ENCODE peak calls at places on chromosomes 6 and 20, in four cellular contexts. O is HepG2, C is HCT116, Y is K562. V is an unnamed sample.

GRCh38 chr6:15852289-15852688 is 189.5 kb upstream of the DTNBP1 start:
- DNase-seq in O (no peak), C (no peak), Y (no peak), V (no peak)

GRCh38 chr6:33914519-33915120 is 110.8 kb upstream of the MLN start:
- DNase-seq in O (no peak), C (no peak), Y (no peak), V (no peak)

GRCh38 chr20:23278172-23278571 is 72.4 kb upstream of the NXT1 start:
- DNase-seq in O (no peak), C (no peak), Y (no peak), V (no peak)

GRCh38 chr6:7879579-7879978 is 31.0 kb downstream of the TXNDC5 start:
- DNase-seq in O (no peak), C (no peak), Y (no peak), V (no peak)

GRCh38 chr20:37311710-37312355 is 22.4 kb downstream of the MANBAL start:
- DNase-seq in O (no peak), C (no peak), Y (no peak), V (no peak)

GRCh38 chr20:4689224-4689623 is 32.5 kb upstream of the PRND start:
- DNase-seq in O (no peak), C (no peak), Y (no peak), V (no peak)

GRCh38 chr20:53823121-53823764 is 229.6 kb upstream of the ZNF217 start:
- DNase-seq in O (no peak), C (no peak), Y (no peak), V (no peak)

GRCh38 chr6:136959471-136959891 is 37.4 kb downstream of the SLC35D3 start:
- DNase-seq in O (no peak), C (no peak), Y (no peak), V (no peak)

GRCh38 chr6:168221000-168221399 is 98.6 kb downstream of the DACT2 start:
- DNase-seq in O (no peak), C (no peak), Y (no peak), V (no peak)

GRCh38 chr20:48738399-48739304 is 89.1 kb downstream of the PREX1 start:
- DNase-seq in O (peak; percentile 69), C (no peak), Y (no peak), V (no peak)

GRCh38 chr6:169622618-169623017 is 79.2 kb downstream of the WDR27 start:
- DNase-seq in O (no peak), C (no peak), Y (no peak), V (no peak)

DNA sequence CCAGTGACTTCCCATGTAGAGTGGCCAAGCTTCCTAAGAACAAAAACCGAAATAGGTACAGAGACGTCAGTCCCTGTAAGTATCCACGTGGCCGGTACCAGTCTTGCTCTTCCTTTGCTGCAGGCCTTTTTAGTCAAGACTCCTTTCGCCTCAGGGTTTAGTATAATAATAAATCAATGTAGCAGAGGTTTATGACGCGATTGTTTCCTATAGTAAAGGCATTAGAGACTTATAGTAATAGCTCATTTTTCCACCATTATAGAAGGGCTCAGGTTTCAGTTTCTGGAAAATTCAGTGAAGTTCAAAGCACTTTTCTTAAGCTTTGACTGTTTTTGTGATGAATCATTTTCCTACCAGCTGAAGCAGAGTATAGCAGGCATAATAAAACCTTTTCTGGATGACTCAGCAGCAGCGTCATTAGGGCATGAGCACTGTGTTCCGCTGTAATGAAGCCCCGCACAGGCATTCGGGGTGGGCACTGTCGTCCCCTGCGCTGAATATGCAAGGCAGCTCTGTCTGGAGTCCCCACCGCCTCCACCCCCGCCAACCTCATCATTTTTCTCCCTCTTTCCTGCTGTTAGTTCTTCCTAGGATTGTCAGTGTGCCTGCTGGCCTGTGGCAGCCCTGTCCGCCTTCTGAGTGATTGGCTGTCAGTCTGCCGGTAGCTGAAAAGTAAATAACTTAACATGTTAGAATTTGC is 51.3 kb downstream of the PTPN1 start:
- DNase-seq in O (no peak), C (peak; percentile 95), Y (no peak), V (peak; percentile 80)
- H3K27ac ChIP-seq in O (no peak overlapping the region), C (peak overlapping the region; percentile 94), Y (no peak overlapping the region), V (peak overlapping the region; percentile 77)

DNA sequence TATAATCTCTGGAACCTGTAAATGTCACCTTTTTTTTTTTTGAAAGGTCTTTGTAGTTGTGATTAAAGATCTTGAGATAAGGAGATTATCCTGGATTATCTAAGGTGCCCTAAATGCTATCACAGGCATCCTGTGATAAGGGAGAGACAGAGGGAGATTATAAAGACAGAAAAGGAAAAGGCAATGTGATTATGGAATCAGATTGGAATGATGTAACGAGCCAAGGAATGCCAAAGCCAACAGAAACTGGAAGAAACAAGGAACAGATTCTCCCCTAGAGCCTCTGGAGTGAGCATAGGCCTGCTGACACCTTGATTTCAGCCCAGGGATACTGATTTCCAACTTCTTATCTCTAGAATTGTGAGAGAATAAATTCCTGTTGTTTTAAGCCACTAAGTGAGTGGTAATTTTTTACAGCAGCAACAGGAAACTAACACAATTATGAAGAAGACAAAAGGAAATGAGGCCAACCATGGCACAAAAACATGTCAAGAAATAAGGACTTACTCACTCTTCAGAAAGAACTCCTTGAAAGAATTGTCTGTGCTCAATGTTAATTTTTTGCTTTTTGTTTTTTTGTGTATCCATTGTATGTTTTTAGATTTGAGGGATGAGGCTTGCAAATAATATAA is 82.7 kb downstream of the CFAP61 start:
- DNase-seq in O (no peak), C (no peak), Y (no peak), V (no peak)
- H3K9me3 ChIP-seq in O (peaks cover 9% of the 10 kb centered on the region), C (no peaks in the 10 kb centered on the region), Y (no peaks in the 10 kb centered on the region), V (no peaks in the 10 kb centered on the region)

DNA sequence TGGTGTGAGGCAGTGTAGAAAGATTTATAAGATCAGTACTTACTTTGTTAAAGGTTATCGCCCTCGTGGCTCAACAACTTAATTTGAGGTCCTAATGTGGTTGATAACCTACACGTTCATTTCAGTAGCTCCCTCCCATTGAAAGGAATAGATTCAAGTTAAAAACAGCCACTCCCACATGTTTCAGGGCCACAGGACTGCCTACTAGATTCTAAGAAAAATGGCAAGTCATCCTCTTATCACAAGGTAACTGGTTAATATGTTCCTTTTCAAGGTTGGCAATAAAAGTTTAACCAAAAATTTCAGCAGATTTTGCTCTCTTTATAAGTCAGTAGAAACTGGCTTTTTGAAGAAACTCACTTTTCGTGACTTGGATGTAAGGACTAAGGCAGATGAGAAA is 17.1 kb downstream of the GSTA2 start:
- DNase-seq in O (no peak), C (no peak), Y (no peak), V (no peak)
- TF ChIP-seq TCF7L2 in O (no peak), C (no peak), Y (no peak), V (no peak)

DNA sequence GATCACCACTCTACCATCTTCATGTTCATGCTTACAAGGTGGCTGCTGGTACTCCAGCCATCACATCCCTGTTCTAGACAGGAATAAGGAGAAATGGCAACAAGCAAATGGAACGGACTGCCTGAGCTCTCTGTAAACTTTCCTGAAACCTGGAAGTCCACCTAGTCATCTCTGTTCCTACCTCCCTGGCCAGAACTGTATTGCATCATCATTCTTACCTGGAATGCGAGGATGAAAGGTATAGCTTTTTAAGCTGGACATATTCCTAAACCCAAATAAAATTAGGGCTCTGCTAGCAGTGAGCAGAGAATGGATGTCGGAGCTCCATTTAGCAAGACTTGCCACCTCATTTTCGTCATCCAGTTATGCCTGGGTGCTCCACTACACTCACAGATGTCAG is 214.4 kb upstream of the CDYL start:
- DNase-seq in O (no peak), C (no peak), Y (no peak), V (no peak)
- H3K27ac ChIP-seq in O (no peak overlapping the region), C (no peak overlapping the region), Y (no peak overlapping the region), V (no peak overlapping the region)

DNA sequence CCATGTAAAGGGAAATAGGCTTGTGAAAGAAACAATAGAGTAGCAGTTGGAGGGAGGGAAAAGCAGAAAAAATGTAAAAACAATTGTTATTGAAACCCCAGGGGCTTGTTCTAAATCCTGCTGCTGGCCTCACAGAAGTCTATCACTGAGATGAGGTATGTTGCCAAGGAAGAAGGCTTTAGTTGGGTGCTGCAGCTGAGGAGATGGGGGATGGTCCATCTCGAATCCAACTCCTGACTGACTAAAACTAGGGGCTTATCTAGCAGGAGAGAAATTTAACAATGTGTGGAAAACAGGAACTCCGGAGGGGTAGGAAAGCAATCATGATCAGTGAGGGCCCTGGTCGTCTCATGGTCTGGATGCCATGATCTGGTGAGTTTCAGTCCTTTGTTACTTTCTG is 225.0 kb upstream of the EXOC2 start:
- DNase-seq in O (no peak), C (no peak), Y (no peak), V (no peak)
- H3K9me3 ChIP-seq in O (peaks cover 18% of the 10 kb centered on the region), C (no peaks in the 10 kb centered on the region), Y (no peaks in the 10 kb centered on the region), V (peaks cover 3% of the 10 kb centered on the region)

GRCh38 chr20:34971873-34972235 is 16.2 kb downstream of the MYH7B start:
- DNase-seq in O (no peak), C (no peak), Y (no peak), V (no peak)

GRCh38 chr20:34974246-34974645 is 18.6 kb downstream of the MYH7B start:
- DNase-seq in O (no peak), C (no peak), Y (no peak), V (no peak)

GRCh38 chr20:34970193-34971037 is 14.7 kb downstream of the MYH7B start:
- DNase-seq in O (no peak), C (no peak), Y (no peak), V (no peak)

GRCh38 chr20:34968020-34968775 is 12.5 kb downstream of the MYH7B start:
- DNase-seq in O (no peak), C (no peak), Y (no peak), V (no peak)

GRCh38 chr20:34971038-34971872 is 15.6 kb downstream of the MYH7B start:
- DNase-seq in O (no peak), C (no peak), Y (no peak), V (no peak)
- TF ChIP-seq TCF7L2 in O (no peak), C (no peak), Y (no peak), V (no peak)

DNA sequence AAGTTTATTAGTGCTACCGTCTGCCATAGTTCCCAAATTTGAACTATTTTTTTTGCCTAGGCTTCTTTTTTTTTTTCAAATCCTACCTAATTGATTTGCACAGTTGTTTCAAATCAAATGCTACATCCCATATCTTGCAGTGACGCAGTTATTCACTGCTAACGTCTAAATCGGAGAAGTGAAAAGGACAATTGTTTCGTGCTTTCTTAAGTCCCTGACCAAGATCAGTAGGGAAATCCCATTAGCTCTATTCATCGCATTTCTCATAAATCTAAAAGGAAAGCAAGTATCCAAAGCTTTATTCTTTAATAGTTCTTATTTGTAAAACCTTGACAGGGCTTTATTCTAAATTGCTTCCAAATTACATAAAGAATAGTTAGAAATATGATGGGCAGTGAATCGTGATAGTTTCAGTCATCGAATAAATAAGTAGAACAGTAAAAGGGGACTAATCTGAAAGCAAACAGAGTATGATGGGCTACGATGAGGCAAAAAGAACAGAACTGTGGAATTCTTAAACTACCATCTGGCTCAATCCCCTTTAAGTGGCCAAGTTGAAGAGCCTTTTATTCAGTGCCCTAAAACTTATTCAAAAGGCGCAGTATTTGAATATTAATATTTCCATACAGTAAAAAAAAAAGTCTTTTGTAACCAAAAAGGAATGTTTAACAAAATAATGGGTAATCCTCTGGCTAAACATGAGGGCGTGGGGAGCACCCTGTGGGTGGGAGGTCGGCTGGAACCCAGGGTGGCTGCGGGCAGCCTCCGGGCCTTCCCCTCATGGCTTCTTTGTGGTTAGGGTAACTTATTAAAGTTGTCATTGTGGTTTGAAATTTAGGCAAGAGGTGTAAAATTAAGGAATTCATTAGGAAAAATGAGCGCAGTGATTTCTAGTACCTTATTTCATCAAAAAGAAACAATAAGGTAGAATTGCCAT is 3.0 kb upstream of the ARID1B start:
- DNase-seq in O (no peak), C (no peak), Y (no peak), V (no peak)
- H3K27ac ChIP-seq in O (no peak overlapping the region), C (no peak overlapping the region), Y (no peak overlapping the region), V (peak overlapping the region; percentile 88)

V was measured in Panc1.